ENCODE peak calls at places on chromosomes 16 and 17, in four cellular contexts. K is psoas muscle, M is small intestine, Q is AG09319. P is an unnamed sample.

GRCh38 chr17:17445925-17446665 is 30.7 kb upstream of the MED9 start:
- DNase-seq in K (no peak), M (peak), Q (peak), P (no peak)

GRCh38 chr16:50438041-50438437 is 69.3 kb upstream of the BRD7 start:
- DNase-seq in K (no peak), M (no peak), Q (no peak), P (no peak)

GRCh38 chr17:81254955-81255717 is 16.0 kb downstream of the NDUFAF8 start:
- DNase-seq in K (peak), M (peak), Q (peak), P (peak)

GRCh38 chr17:40727447-40728231 is 24.1 kb upstream of the KRT24 start:
- DNase-seq in K (no peak), M (peak), Q (peak), P (no peak)

GRCh38 chr17:82915697-82916027 is 75.8 kb upstream of the ZNF750 start:
- DNase-seq in K (no peak), M (no peak), Q (no peak), P (no peak)

GRCh38 chr16:27839419-27839818 is 224.1 kb downstream of the GSG1L start:
- DNase-seq in K (no peak), M (no peak), Q (no peak), P (no peak)

GRCh38 chr17:73304438-73304837 is 7.4 kb downstream of the CDC42EP4 start:
- DNase-seq in K (no peak), M (no peak), Q (no peak), P (no peak)

GRCh38 chr17:73142763-73143395 is 21.9 kb upstream of the SSTR2 start:
- DNase-seq in K (no peak), M (no peak), Q (no peak), P (no peak)

GRCh38 chr17:43856141-43856540 is 9.2 kb downstream of the CD300LG start:
- DNase-seq in K (no peak), M (no peak), Q (no peak), P (no peak)

GRCh38 chr16:89422905-89423630 is 67.3 kb downstream of the ANKRD11 start:
- DNase-seq in K (no peak), M (no peak), Q (no peak), P (no peak)

GRCh38 chr17:13002761-13003453 is 14.9 kb downstream of the ELAC2 start:
- DNase-seq in K (peak), M (peak), Q (no peak), P (peak)

P was measured in heart right ventricle.